ENCODE peak calls at places on chromosome 10, in ten cellular contexts. V is IMR-90, C is heart left ventricle, G is stomach, Y is upper lobe of left lung, M is ovary, W is HCT116, I is Peyer's patch, A is upper lobe of right lung, U is sigmoid colon. N is an unnamed sample.
A peak's percentile ranks its signal among the peaks of the same experiment; 100 is the strongest.

GRCh38 chr10:49559476-49559875 is 20.6 kb upstream of the ERCC6 start:
- DNase-seq in V (no peak), C (no peak), G (no peak), Y (no peak), M (no peak), W (no peak), I (no peak), A (no peak), U (no peak), N (no peak)

GRCh38 chr10:46266506-46266985 is 20.3 kb upstream of the ANTXRL start:
- DNase-seq in V (no peak), C (no peak), G (peak; percentile 21), Y (peak; percentile 61), M (no peak), W (no peak), I (no peak), A (no peak), U (no peak), N (no peak)

GRCh38 chr10:108422286-108422685 is 1257.8 kb upstream of the SORCS1 start:
- DNase-seq in V (no peak), C (no peak), G (no peak), Y (no peak), M (no peak), W (no peak), I (no peak), A (no peak), U (no peak), N (no peak)

GRCh38 chr10:7364474-7364873 is 46.4 kb downstream of the SFMBT2 start:
- DNase-seq in V (no peak), C (no peak), G (no peak), Y (no peak), M (no peak), W (no peak), I (no peak), A (no peak), U (no peak), N (no peak)

GRCh38 chr10:118594392-118595063 is 920 bp downstream of the PRLHR start:
- DNase-seq in V (peak; percentile 21), C (peak; percentile 68), G (no peak), Y (peak; percentile 89), M (peak; percentile 25), W (no peak), I (no peak), A (no peak), U (no peak), N (no peak)

GRCh38 chr10:124611738-124612137 is 132.4 kb downstream of the FAM53B start:
- DNase-seq in V (no peak), C (no peak), G (peak; percentile 34), Y (no peak), M (no peak), W (no peak), I (peak; percentile 73), A (no peak), U (no peak), N (no peak)

GRCh38 chr10:78656815-78657621 is 411.7 kb upstream of the ZMIZ1 start:
- DNase-seq in V (no peak), C (no peak), G (peak; percentile 35), Y (peak; percentile 82), M (no peak), W (no peak), I (no peak), A (no peak), U (peak; percentile 79), N (peak; percentile 72)

GRCh38 chr10:90641731-90642130 is 216.1 kb downstream of the HTR7 start:
- DNase-seq in V (no peak), C (no peak), G (no peak), Y (no peak), M (no peak), W (no peak), I (no peak), A (no peak), U (no peak), N (no peak)

GRCh38 chr10:45418417-45418858 is 44.4 kb downstream of the ALOX5 start:
- DNase-seq in V (no peak), C (no peak), G (no peak), Y (no peak), M (no peak), W (no peak), I (no peak), A (no peak), U (no peak), N (no peak)

GRCh38 chr10:79046991-79047874 is 21.5 kb upstream of the ZMIZ1 start:
- DNase-seq in V (no peak), C (peak; percentile 61), G (no peak), Y (no peak), M (no peak), W (no peak), I (peak; percentile 45), A (peak; percentile 60), U (peak; percentile 62), N (no peak)

GRCh38 chr10:90674927-90675326 is 182.9 kb downstream of the HTR7 start:
- DNase-seq in V (peak; percentile 86), C (no peak), G (no peak), Y (no peak), M (no peak), W (no peak), I (no peak), A (no peak), U (no peak), N (no peak)

GRCh38 chr10:62554632-62555199 is 180.5 kb downstream of the ZNF365 start:
- DNase-seq in V (peak; percentile 52), C (no peak), G (no peak), Y (no peak), M (no peak), W (peak; percentile 8), I (peak; percentile 47), A (no peak), U (no peak), N (no peak)

GRCh38 chr10:79627075-79627474 is 16.3 kb downstream of the SFTPA1 start:
- DNase-seq in V (no peak), C (no peak), G (no peak), Y (no peak), M (no peak), W (no peak), I (no peak), A (no peak), U (no peak), N (no peak)

GRCh38 chr10:57624066-57624465 is 643.6 kb downstream of the IPMK start:
- DNase-seq in V (no peak), C (no peak), G (no peak), Y (no peak), M (no peak), W (no peak), I (no peak), A (no peak), U (no peak), N (no peak)

GRCh38 chr10:57624856-57625592 is 642.7 kb downstream of the IPMK start:
- DNase-seq in V (no peak), C (no peak), G (no peak), Y (no peak), M (no peak), W (no peak), I (no peak), A (no peak), U (no peak), N (no peak)

DNA sequence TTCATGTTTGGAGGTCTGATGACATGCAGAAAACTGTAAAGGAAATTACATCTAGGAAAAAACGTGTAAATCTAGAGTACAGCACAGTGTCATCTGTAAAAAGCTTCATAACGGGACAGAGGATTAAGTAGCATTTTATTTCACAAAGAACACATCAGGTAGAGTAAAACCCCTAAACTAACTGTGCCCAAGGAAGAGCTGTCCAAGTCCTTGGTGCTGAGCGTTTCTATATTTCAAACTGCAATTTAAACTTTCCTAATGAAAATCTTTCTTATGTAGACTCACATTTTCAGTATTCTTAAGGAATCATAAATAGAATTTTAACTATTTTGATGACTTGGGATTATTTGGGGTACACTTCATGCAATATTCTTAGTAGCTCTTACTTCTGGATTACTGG is 646.2 kb downstream of the IPMK start:
- DNase-seq in V (no peak), C (no peak), G (no peak), Y (no peak), M (no peak), W (no peak), I (no peak), A (no peak), U (no peak), N (no peak)
- H3K27ac ChIP-seq in V (no peak overlapping the region), C (no peak overlapping the region), G (no peak overlapping the region), Y (no peak overlapping the region), M (no peak overlapping the region), W (no peak overlapping the region), I (no peak overlapping the region), A (no peak overlapping the region), U (no peak overlapping the region), N (no peak overlapping the region)

DNA sequence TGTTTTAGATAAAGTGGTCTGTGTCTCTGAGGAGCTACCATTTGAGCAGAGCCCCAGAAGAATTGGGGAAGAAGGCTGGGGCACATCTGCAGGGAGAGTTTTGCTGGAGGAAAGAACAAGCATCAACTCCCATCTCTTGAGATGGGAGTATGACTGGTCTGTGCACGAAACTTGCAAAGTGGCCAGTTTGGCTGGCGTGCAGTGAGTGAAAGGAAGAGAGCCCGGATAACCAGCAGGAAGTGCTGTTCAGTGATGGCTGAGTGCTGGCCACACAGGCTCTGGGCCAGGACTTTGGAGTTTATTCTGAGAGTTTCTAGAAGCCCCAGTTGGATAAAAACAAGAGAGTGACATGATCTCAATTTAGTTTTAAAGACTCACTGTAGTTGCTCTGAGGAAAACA is 34.4 kb upstream of the SVIL start:
- DNase-seq in V (peak; percentile 6), C (no peak), G (no peak), Y (no peak), M (peak; percentile 36), W (no peak), I (no peak), A (no peak), U (no peak), N (no peak)
- TF ChIP-seq CTCF in V (no peak), C (no peak), G (no peak), Y (no peak), M (no peak), W (no peak), I (no peak), A (no peak), U (no peak), N (no peak)

DNA sequence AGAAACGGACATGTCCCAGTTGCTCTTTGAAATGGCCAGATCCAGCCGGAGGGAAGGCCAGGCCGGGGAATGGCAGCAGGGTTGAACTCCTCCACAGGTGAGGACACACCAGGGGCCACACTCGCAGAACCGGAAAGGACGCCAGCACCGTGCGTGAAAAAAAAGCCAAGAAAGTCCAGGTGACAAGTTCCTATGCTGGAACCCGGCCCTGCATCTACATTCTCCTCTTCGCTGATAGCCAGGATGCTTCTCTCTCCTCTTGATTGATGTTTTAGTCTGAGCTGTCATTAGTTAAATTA is 64.6 kb downstream of the EBF3 start:
- DNase-seq in V (no peak), C (no peak), G (no peak), Y (no peak), M (no peak), W (no peak), I (no peak), A (no peak), U (no peak), N (no peak)
- H3K27me3 ChIP-seq in V (no peaks in the 10 kb centered on the region), C (no peaks in the 10 kb centered on the region), G (peaks cover 37% of the 10 kb centered on the region), Y (no peaks in the 10 kb centered on the region), M (no peaks in the 10 kb centered on the region), W (no peaks in the 10 kb centered on the region), I (no peaks in the 10 kb centered on the region), A (peaks cover 67% of the 10 kb centered on the region), U (peaks cover 35% of the 10 kb centered on the region), N (peaks cover 61% of the 10 kb centered on the region)

GRCh38 chr10:59268460-59268859 is 92.0 kb downstream of the PHYHIPL start:
- DNase-seq in V (no peak), C (no peak), G (no peak), Y (no peak), M (no peak), W (no peak), I (no peak), A (no peak), U (no peak), N (no peak)

GRCh38 chr10:59266321-59266720 is 89.9 kb downstream of the PHYHIPL start:
- DNase-seq in V (no peak), C (no peak), G (no peak), Y (no peak), M (no peak), W (no peak), I (no peak), A (no peak), U (no peak), N (no peak)

GRCh38 chr10:59265140-59265539 is 88.7 kb downstream of the PHYHIPL start:
- DNase-seq in V (no peak), C (no peak), G (no peak), Y (no peak), M (no peak), W (no peak), I (no peak), A (no peak), U (no peak), N (no peak)
- H3K27ac ChIP-seq in V (no peak overlapping the region), C (no peak overlapping the region), G (no peak overlapping the region), Y (no peak overlapping the region), M (no peak overlapping the region), W (no peak overlapping the region), I (no peak overlapping the region), A (no peak overlapping the region), U (no peak overlapping the region), N (no peak overlapping the region)

N was measured in dorsolateral prefrontal cortex.